ENCODE peak calls at places on chromosomes 1 and 21, in seven cellular contexts. Z, X, V, R, D, H and T are unnamed samples.

GRCh38 chr1:231626951-231627614 is 493 bp downstream of the DISC1 start:
- DNase-seq in H (peak), Z (no peak), D (no peak), V (peak), R (peak), X (peak), T (peak)

GRCh38 chr21:28893687-28894086 is 99.0 kb downstream of the LTN1 start:
- DNase-seq in Z (no peak), R (no peak), H (no peak), V (no peak), D (no peak), X (no peak), T (no peak)

GRCh38 chr1:151510020-151510405 is 1.2 kb upstream of the CGN start:
- DNase-seq in X (no peak), Z (no peak), D (no peak), R (no peak), H (no peak), V (no peak), T (no peak)

GRCh38 chr1:224450164-224450955 is 15.8 kb upstream of the WDR26 start:
- DNase-seq in H (no peak), X (no peak), R (no peak), Z (no peak), D (no peak), V (no peak), T (no peak)

GRCh38 chr1:43711049-43711448 is 3.7 kb downstream of the ST3GAL3 start:
- DNase-seq in D (no peak), V (peak), Z (peak), R (no peak), X (no peak), H (no peak), T (peak)

GRCh38 chr1:197910120-197911110 is 6.8 kb upstream of the LHX9 start:
- DNase-seq in R (no peak), D (no peak), Z (no peak), X (no peak), V (no peak), H (no peak), T (no peak)

GRCh38 chr1:18536356-18536755 is 55.6 kb downstream of the KLHDC7A start:
- DNase-seq in X (no peak), V (no peak), H (no peak), R (no peak), D (peak), Z (no peak), T (no peak)

GRCh38 chr1:226207048-226207447 is 16.4 kb upstream of the MIXL1 start:
- DNase-seq in D (no peak), R (no peak), Z (no peak), V (no peak), X (no peak), H (no peak), T (no peak)

GRCh38 chr1:235844776-235845175 is 21.9 kb downstream of the LYST start:
- DNase-seq in R (no peak), X (no peak), V (no peak), D (no peak), H (no peak), Z (no peak), T (no peak)

GRCh38 chr1:59139396-59139795 is 157.5 kb upstream of the FGGY start:
- DNase-seq in V (no peak), R (no peak), X (peak), D (no peak), Z (no peak), H (no peak), T (no peak)

GRCh38 chr1:19496529-19496877 is 11.2 kb upstream of the CAPZB start:
- DNase-seq in V (no peak), X (no peak), D (no peak), H (no peak), R (no peak), Z (no peak), T (no peak)

GRCh38 chr1:76865696-76866291 is 1.5 kb upstream of the ST6GALNAC5 start:
- DNase-seq in Z (no peak), V (no peak), X (no peak), H (no peak), D (peak), R (no peak), T (no peak)

GRCh38 chr1:155207578-155208405 is at the start of gene THBS3:
- DNase-seq in X (peak), H (no peak), D (peak), R (no peak), V (peak), Z (no peak), T (no peak)

GRCh38 chr1:176073524-176074157 is 133.4 kb downstream of the COP1 start:
- DNase-seq in R (no peak), Z (peak), H (peak), D (peak), X (peak), V (peak), T (peak)

GRCh38 chr1:54950361-54951163 is 29.9 kb upstream of the TMEM61 start:
- DNase-seq in X (peak), Z (peak), R (peak), H (peak), D (peak), V (peak), T (peak)

GRCh38 chr1:9201421-9202239 is 32.9 kb upstream of the H6PD start:
- DNase-seq in D (peak), H (no peak), X (no peak), Z (peak), V (peak), R (no peak), T (peak)

GRCh38 chr21:46604975-46605758 is at the start of gene S100B:
- DNase-seq in X (no peak), V (no peak), Z (no peak), H (peak), R (no peak), D (no peak), T (no peak)

DNA sequence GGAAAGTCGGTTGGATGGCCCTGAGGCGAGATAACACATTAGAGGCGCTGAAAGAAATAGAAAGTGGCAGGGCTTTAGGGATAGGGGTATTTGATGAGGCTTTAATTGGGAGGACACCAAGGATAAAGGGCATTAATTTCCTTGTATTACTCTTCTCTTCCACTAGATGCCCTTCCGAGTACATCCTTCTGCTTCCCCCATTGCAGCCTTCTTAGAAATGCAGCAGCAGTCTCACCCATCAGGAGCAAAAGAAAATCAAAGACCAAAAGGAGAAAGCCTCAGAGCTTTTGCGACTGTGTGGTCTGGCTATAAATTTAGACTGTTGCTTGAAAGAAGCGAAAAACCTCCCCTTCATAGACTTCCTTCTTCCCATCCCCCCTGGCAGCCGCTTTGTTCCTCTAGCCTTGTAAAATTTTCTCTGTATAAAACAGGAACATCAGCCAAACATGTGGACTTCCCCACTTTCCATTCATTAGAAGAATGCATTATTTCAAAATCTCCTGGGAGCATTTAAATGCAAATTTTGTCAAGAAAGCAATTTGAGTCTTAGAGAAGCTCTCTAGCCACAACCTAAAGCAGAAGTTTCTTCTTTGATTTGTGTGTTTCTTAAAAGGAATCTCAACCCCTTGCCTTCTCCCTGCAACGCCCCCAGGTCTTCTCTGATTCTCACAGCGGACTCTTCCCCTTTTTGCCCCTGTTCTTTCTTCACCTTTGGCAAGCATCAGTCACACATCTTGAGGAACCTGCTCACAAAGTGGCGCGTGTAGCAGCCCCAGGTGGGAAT is 76.6 kb downstream of the NDUFS5 start:
- DNase-seq in X (peak), R (peak), H (peak), Z (peak), V (peak), D (peak), T (peak)
- TF ChIP-seq CTCF in X (peak), R (peak), H (peak), Z (peak), V (peak), D (peak), T (peak)

GRCh38 chr1:12052997-12053686 is 10.0 kb upstream of the TNFRSF8 start:
- DNase-seq in X (peak), V (no peak), R (no peak), H (no peak), Z (no peak), D (no peak), T (no peak)
- TF ChIP-seq CTCF in X (no peak), V (no peak), R (no peak), H (no peak), Z (no peak), D (no peak), T (no peak)

GRCh38 chr1:245317253-245317652 is 162.5 kb downstream of the KIF26B start:
- DNase-seq in Z (no peak), V (no peak), X (no peak), R (no peak), H (no peak), D (no peak), T (no peak)

GRCh38 chr1:245319161-245319560 is 164.4 kb downstream of the KIF26B start:
- DNase-seq in V (no peak), H (no peak), D (no peak), X (no peak), R (no peak), Z (no peak), T (no peak)

GRCh38 chr1:245326396-245326795 is 171.6 kb downstream of the KIF26B start:
- DNase-seq in D (no peak), R (no peak), Z (no peak), H (no peak), V (no peak), X (no peak), T (no peak)

GRCh38 chr1:245327842-245328241 is 173.1 kb downstream of the KIF26B start:
- DNase-seq in X (no peak), D (no peak), R (no peak), H (peak), V (no peak), Z (no peak), T (no peak)

GRCh38 chr1:245322673-245323072 is 167.9 kb downstream of the KIF26B start:
- DNase-seq in V (no peak), R (no peak), H (no peak), Z (peak), X (no peak), D (no peak), T (peak)
- TF ChIP-seq CTCF in V (no peak), R (no peak), H (no peak), Z (no peak), X (no peak), D (peak), T (peak)

GRCh38 chr21:34907783-34908423 is 141.2 kb downstream of the RUNX1 start:
- DNase-seq in Z (no peak), V (no peak), R (no peak), H (no peak), X (no peak), D (no peak), T (no peak)
- TF ChIP-seq CTCF in Z (no peak), V (no peak), R (no peak), H (no peak), X (no peak), D (no peak), T (no peak)

GRCh38 chr21:37915941-37916794 is at the start of gene KCNJ6:
- DNase-seq in H (peak), R (no peak), V (peak), X (no peak), Z (peak), D (peak), T (no peak)
- TF ChIP-seq CTCF in H (peak), R (peak), V (peak), X (peak), Z (peak), D (peak), T (peak)

DNA sequence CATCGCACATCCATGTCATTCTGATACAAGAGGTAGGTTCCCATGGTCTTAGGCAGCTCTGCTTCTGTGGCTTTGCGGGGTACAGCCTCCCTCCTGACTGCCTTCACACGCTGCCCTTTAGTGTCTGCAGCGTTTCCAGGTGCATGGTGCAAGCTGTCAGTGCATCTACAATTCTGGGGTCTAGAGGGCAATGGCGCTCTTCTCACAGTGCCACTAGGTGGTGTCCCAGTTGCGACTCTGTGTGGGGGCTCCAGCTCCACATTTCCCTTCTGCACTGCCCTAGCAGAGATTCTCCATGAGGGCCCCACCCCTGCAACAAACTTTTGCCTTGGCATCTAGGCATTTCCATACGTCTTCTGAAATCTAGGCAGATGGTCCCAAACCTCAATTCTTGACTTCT is 138.2 kb upstream of the BRINP3 start:
- DNase-seq in X (no peak), V (no peak), H (no peak), Z (no peak), R (no peak), D (no peak), T (no peak)
- TF ChIP-seq CTCF in X (no peak), V (no peak), H (no peak), Z (no peak), R (no peak), D (peak), T (no peak)

DNA sequence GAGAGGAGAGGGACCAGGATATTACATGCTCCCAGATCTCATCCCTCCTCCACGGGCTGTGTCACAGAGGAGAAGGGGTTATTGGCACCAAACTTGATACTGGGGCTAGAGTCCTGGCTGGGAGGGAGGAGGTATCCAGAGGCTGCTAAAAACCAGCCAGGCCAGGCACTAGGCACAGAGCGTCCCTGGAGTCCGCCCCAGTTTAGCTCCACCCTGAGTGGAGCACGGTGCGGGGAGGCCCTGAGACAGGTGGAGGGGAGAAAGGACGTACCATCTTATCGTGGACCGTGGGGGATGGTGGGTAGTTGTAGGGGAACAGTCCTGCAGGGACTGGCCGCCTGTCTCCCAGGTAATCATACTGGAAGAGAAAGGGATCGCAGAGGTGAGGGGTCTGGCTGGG is 42.7 kb upstream of the GOLT1A start:
- DNase-seq in Z (no peak), R (no peak), V (no peak), D (no peak), H (no peak), X (no peak), T (no peak)
- TF ChIP-seq CTCF in Z (no peak), R (no peak), V (no peak), D (no peak), H (no peak), X (no peak), T (no peak)